ENCODE peak calls at places on chromosome 15, in six cellular contexts. K, E, S, O, P and H are unnamed samples.

GRCh38 chr15:29018406-29018805 is 132.6 kb downstream of the APBA2 start:
- DNase-seq in K (no peak), E (no peak), S (no peak), O (no peak), P (no peak), H (peak)

GRCh38 chr15:67004142-67004541 is 61.3 kb upstream of the SMAD3 start:
- DNase-seq in K (no peak), E (no peak), S (peak), O (no peak), P (no peak), H (no peak)

GRCh38 chr15:64521201-64521600 is 60.8 kb downstream of the ZNF609 start:
- DNase-seq in K (no peak), E (no peak), S (no peak), O (no peak), P (no peak), H (no peak)

GRCh38 chr15:51721199-51721960 is 16.1 kb downstream of the LYSMD2 start:
- DNase-seq in K (no peak), E (no peak), S (no peak), O (no peak), P (peak), H (no peak)

GRCh38 chr15:66108483-66109270 is 144.9 kb downstream of the MEGF11 start:
- DNase-seq in K (no peak), E (no peak), S (no peak), O (no peak), P (no peak), H (no peak)

GRCh38 chr15:84981711-84982300 is at the start of gene PDE8A:
- DNase-seq in K (peak), E (peak), S (peak), O (peak), P (peak), H (no peak)

GRCh38 chr15:45150997-45151396 is 21.2 kb downstream of the DUOX1 start:
- DNase-seq in K (no peak), E (no peak), S (no peak), O (no peak), P (no peak), H (no peak)

GRCh38 chr15:39639037-39639436 is 58.2 kb downstream of the THBS1 start:
- DNase-seq in K (no peak), E (no peak), S (no peak), O (no peak), P (no peak), H (no peak)

GRCh38 chr15:100694381-100695012 is 92.1 kb downstream of the ASB7 start:
- DNase-seq in K (no peak), E (no peak), S (no peak), O (no peak), P (peak), H (no peak)

GRCh38 chr15:63986751-63987341 is 59.4 kb downstream of the DAPK2 start:
- DNase-seq in K (no peak), E (no peak), S (peak), O (no peak), P (no peak), H (no peak)

GRCh38 chr15:60392601-60392985 is 5.2 kb downstream of the ANXA2 start:
- DNase-seq in K (no peak), E (no peak), S (no peak), O (no peak), P (peak), H (peak)

GRCh38 chr15:101554115-101554915 is 64.8 kb upstream of the PCSK6 start:
- DNase-seq in K (no peak), E (no peak), S (no peak), O (no peak), P (peak), H (no peak)

GRCh38 chr15:69607101-69607500 is 154.5 kb downstream of the RPLP1 start:
- DNase-seq in K (no peak), E (no peak), S (no peak), O (no peak), P (peak), H (peak)

GRCh38 chr15:74399511-74400312 is 32.3 kb upstream of the CYP11A1 start:
- DNase-seq in K (no peak), E (no peak), S (no peak), O (no peak), P (peak), H (no peak)

GRCh38 chr15:55587321-55588069 is 650 bp downstream of the PYGO1 start:
- DNase-seq in K (peak), E (peak), S (peak), O (peak), P (peak), H (no peak)

GRCh38 chr15:62569460-62570404 is 404.6 kb upstream of the C2CD4B start:
- DNase-seq in K (no peak), E (no peak), S (no peak), O (no peak), P (peak), H (no peak)

GRCh38 chr15:82916161-82916952 is 36.2 kb downstream of the HOMER2 start:
- DNase-seq in K (no peak), E (no peak), S (no peak), O (no peak), P (no peak), H (no peak)

GRCh38 chr15:51089699-51090098 is 5.0 kb downstream of the TNFAIP8L3 start:
- DNase-seq in K (no peak), E (no peak), S (no peak), O (no peak), P (peak), H (no peak)

GRCh38 chr15:91908401-91908800 is 54.9 kb downstream of the SLCO3A1 start:
- DNase-seq in K (no peak), E (no peak), S (no peak), O (no peak), P (peak), H (no peak)

GRCh38 chr15:63491979-63492378 is 12.4 kb upstream of the USP3 start:
- DNase-seq in K (no peak), E (no peak), S (no peak), O (no peak), P (peak), H (peak)

GRCh38 chr15:69798481-69799315 is 299.0 kb downstream of the TLE3 start:
- DNase-seq in K (no peak), E (peak), S (no peak), O (no peak), P (peak), H (no peak)

GRCh38 chr15:84821501-84822021 is 4.4 kb downstream of the ALPK3 start:
- DNase-seq in K (peak), E (peak), S (no peak), O (no peak), P (no peak), H (no peak)

GRCh38 chr15:36925671-36926421 is 174.5 kb downstream of the MEIS2 start:
- DNase-seq in K (no peak), E (no peak), S (no peak), O (no peak), P (no peak), H (no peak)

GRCh38 chr15:100733088-100733487 is 130.7 kb downstream of the ASB7 start:
- DNase-seq in K (no peak), E (no peak), S (no peak), O (no peak), P (peak), H (no peak)

DNA sequence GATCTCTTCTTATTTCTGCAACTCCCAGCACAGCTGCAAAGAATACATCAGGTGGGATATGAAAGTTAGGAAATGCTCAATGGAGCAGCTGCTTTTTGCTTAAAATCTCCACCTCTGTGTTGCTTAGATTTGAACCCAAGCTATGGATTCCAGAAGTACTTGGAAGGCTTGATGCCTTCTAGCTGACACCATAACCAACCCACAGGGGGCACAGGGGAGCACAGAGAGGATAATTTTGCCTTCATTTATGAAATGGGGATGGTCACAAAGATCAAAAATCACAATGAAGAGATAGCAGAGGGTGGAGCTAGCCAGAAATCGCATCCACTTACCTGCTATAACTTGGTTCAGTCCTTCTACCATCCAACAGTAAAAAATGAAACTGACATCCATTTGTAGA is 75.7 kb downstream of the DUT start:
- DNase-seq in K (peak), E (no peak), S (no peak), O (no peak), P (no peak), H (no peak)
- TF ChIP-seq CTCF in K (peak), E (no peak), S (no peak), O (no peak), P (peak), H (peak)

DNA sequence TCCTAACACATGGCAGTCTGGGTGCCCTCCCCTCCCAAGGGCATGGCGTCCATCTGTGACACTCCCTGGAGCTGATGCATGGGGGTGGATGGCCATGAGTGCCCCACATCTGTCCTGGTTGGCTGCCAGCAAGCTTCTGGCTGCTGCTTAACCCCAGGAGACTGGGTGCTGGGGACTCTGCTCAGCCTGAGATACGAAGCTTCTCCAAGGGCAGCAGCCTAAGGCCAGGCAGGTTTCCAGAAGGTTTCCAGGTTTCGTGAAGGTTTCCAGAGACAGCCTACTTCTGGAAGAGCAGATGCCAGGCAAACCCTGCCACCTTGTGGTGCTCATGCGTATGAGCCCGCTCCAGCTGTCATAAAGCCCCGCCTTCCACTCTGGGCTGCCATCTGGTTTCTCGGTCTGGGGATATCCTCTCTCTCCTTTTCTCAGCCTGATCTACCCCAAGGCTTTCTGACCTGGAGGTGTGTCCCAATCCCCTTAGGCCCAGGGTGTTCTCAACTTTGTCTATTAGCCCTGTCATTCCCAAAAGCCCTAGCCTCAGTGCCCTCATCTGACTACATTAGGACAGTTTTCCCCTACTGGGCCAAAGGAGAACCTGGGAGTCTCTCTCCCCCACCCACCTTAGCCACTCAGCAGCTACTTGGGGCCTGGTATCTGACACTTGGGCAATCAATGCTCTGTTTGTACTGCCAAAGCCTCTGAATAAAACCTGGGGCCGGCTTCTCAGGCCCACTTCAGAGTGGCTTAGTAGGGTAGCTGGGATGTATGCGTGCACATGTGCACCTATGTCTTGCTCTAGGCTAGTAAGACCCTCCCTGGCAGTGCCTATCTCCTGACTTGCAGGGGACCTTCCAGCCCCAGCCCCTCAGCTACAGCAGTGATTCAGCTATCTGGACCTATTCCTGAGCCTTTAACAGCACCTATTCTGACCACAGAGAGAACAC is 12.0 kb downstream of the MRPL46 start:
- DNase-seq in K (peak), E (peak), S (peak), O (peak), P (peak), H (peak)
- TF ChIP-seq CTCF in K (peak), E (peak), S (peak), O (peak), P (peak), H (peak)

GRCh38 chr15:89129816-89130134 is 41.5 kb downstream of the ABHD2 start:
- DNase-seq in K (no peak), E (no peak), S (no peak), O (no peak), P (no peak), H (no peak)
- TF ChIP-seq CTCF in K (no peak), E (no peak), S (peak), O (no peak), P (no peak), H (no peak)

GRCh38 chr15:75578948-75579908 is at the start of gene PTPN9:
- DNase-seq in K (peak), E (peak), S (peak), O (peak), P (peak), H (peak)
- TF ChIP-seq CTCF in K (peak), E (no peak), S (peak), O (peak), P (peak), H (peak)

DNA sequence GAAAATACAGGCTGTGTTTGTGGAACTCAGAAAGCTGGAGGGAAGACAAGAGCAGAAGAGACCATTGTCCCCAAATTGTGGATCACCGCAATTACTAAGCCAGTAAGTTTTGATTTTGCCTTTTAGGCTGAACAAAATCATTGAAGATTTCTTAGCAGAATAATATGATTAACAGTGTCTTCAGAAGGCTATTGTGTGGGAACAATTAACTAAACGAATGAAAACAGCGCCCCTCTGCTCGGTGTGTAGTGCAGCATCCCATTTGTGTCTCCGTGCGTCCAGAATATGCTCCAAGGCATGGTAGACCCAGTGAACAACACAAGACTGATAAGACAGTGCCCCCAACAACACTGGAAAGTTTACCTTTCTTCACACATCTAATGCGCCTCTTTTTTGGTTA is 71.2 kb downstream of the CRTC3 start:
- DNase-seq in K (no peak), E (no peak), S (no peak), O (no peak), P (no peak), H (no peak)
- TF ChIP-seq CTCF in K (no peak), E (no peak), S (no peak), O (no peak), P (no peak), H (no peak)

GRCh38 chr15:56886450-56886856 is 32.0 kb upstream of the TCF12 start:
- DNase-seq in K (no peak), E (no peak), S (no peak), O (no peak), P (no peak), H (no peak)

GRCh38 chr15:56883088-56883487 is 35.4 kb upstream of the TCF12 start:
- DNase-seq in K (no peak), E (no peak), S (no peak), O (no peak), P (no peak), H (no peak)

GRCh38 chr15:56887782-56888127 is 30.7 kb upstream of the TCF12 start:
- DNase-seq in K (no peak), E (no peak), S (no peak), O (no peak), P (no peak), H (no peak)

GRCh38 chr15:56890038-56890437 is 28.4 kb upstream of the TCF12 start:
- DNase-seq in K (no peak), E (no peak), S (no peak), O (no peak), P (no peak), H (no peak)

GRCh38 chr15:56886878-56887781 is 31.3 kb upstream of the TCF12 start:
- DNase-seq in K (peak), E (peak), S (peak), O (peak), P (peak), H (peak)
- TF ChIP-seq CTCF in K (peak), E (no peak), S (no peak), O (no peak), P (peak), H (peak)

GRCh38 chr15:78319588-78319987 is 20.2 kb upstream of the SKIC8 start:
- DNase-seq in K (no peak), E (no peak), S (no peak), O (no peak), P (no peak), H (no peak)

GRCh38 chr15:78315686-78316085 is 16.3 kb upstream of the SKIC8 start:
- DNase-seq in K (peak), E (peak), S (no peak), O (no peak), P (no peak), H (no peak)

GRCh38 chr15:78320173-78320572 is 20.0 kb upstream of the CRABP1 start:
- DNase-seq in K (no peak), E (no peak), S (no peak), O (no peak), P (no peak), H (no peak)

GRCh38 chr15:78316211-78317077 is 17.0 kb upstream of the SKIC8 start:
- DNase-seq in K (no peak), E (no peak), S (no peak), O (no peak), P (no peak), H (no peak)

DNA sequence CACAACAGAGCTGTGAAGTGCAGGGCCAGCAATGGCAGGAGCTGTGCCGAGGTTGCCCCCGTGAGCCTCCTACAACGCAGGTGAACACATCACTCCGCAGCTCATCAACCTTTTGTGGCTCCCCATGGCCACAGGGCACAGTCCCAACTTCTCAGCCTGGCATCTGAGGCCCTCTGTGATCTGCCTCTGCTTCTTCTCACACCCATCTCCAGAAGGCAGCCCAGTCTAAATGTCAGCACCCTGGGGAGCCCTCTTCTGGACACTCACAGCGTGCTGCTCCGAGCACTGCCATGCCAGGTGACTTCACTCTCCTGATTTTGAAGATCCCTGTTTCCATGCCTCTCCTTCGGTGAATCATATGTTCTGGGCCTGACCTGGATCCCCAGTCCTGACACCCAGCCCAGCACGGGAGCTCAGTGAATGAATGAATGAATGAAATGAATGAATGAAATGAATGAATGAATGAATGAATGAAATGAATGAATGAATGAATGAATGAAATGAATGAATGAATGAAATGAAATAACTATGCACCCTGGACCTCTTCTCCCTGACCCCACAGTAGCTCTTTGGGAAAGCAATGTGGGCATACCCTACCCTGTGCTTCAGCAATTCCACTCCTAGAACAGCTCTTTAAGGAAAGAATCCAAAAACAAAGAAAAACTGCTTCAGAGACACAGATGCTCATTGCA is 17.9 kb upstream of the SKIC8 start:
- DNase-seq in K (peak), E (no peak), S (no peak), O (no peak), P (no peak), H (no peak)
- TF ChIP-seq CTCF in K (peak), E (no peak), S (no peak), O (no peak), P (peak), H (no peak)

DNA sequence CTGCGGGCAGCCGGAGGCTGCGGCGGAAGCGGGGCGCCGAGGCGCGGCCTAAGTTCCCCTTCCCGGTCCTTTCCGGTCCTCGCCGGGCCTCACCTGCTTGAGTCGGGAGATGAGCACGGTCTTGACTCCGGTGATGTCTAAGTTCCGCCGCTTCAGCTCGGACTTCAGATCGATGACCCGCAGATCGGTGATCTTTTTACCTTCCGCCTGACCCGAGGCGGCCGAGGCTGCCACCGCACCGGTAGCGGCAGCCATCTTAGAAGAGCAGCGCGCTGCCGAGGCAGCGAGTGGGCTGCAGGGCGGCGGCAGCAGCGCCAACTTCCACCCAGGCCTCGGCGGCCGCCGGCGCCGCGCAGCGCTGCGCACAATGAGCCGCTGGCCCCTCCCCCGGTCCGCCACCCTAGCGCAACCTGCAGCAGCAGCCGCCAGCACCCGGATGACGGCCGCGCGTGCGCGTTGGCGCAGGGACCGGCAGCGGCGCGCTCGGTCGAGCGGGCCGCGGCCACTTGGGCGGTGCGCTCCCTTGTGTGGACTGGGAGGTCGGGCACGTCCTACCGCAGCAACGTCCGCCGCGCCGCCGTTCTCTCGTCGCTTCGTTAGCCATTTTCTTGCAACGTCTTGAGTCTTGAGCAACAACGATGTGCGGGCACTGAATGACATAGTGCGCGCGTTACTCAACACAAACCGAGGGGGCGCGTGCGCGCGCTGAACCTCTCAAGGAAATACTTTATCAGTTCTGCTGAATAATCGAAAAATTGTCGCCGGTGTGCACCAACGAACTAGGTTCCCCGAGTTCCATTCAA is at the start of gene SLTM:
- DNase-seq in K (peak), E (peak), S (peak), O (peak), P (peak), H (peak)
- TF ChIP-seq CTCF in K (no peak), E (peak), S (peak), O (no peak), P (peak), H (peak)

GRCh38 chr15:34976073-34976472 is 6.5 kb upstream of the AQR start:
- DNase-seq in K (no peak), E (no peak), S (no peak), O (no peak), P (no peak), H (no peak)

GRCh38 chr15:34973512-34973911 is 4.0 kb upstream of the AQR start:
- DNase-seq in K (no peak), E (no peak), S (no peak), O (no peak), P (no peak), H (no peak)

DNA sequence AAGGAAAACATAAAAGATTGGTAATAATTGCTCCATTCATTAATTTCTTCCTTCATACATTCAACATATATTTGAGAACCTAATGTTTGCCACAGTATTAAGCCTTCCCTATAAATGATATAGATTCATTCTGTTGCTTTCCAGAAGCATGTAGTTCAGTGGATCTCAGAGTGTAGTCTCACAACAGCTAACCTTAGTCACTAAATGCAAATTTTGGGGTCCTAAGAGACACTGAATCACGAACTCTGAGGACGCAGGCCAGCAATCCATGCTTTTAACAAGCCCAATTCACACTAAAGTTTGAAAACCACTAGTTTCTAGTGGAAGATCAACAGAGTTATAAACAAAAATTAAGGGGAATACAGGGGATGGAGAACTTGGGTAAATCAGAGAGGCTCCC is 7.2 kb upstream of the AQR start:
- DNase-seq in K (no peak), E (no peak), S (no peak), O (no peak), P (no peak), H (no peak)
- TF ChIP-seq CTCF in K (no peak), E (no peak), S (no peak), O (no peak), P (no peak), H (no peak)